ENCODE peak calls at places on chromosomes 12 and 14, in five cellular contexts. One of them, this sample, is unnamed.

GRCh38 chr12:2544213-2544612 is 250.6 kb upstream of the FKBP4 start:
- DNase-seq in stimulated activated CD4-positive, alpha-beta T cell treated with anti-CD3 and anti-CD28 coated beads, TNF-alpha, amount 100 ng/mL, for 24 hours: no peak
- DNase-seq in lower leg skin: no peak
- DNase-seq in mucosa of descending colon: no peak
- DNase-seq in H4: no peak
- DNase-seq in this sample: no peak

GRCh38 chr12:49720214-49720613 is 13.0 kb upstream of the FMNL3 start:
- DNase-seq in stimulated activated CD4-positive, alpha-beta T cell treated with anti-CD3 and anti-CD28 coated beads, TNF-alpha, amount 100 ng/mL, for 24 hours: no peak
- DNase-seq in lower leg skin: no peak
- DNase-seq in H4: no peak
- DNase-seq in mucosa of descending colon: no peak
- DNase-seq in this sample: no peak

GRCh38 chr12:118036672-118037411 is 20.3 kb downstream of the RFC5 start:
- DNase-seq in stimulated activated CD4-positive, alpha-beta T cell treated with anti-CD3 and anti-CD28 coated beads, TNF-alpha, amount 100 ng/mL, for 24 hours: no peak
- DNase-seq in lower leg skin: no peak
- DNase-seq in mucosa of descending colon: no peak
- DNase-seq in H4: no peak
- DNase-seq in this sample: no peak

GRCh38 chr14:77028384-77029246 is at the start of gene IRF2BPL:
- DNase-seq in stimulated activated CD4-positive, alpha-beta T cell treated with anti-CD3 and anti-CD28 coated beads, TNF-alpha, amount 100 ng/mL, for 24 hours: peak
- DNase-seq in lower leg skin: peak
- DNase-seq in H4: peak
- DNase-seq in mucosa of descending colon: peak
- DNase-seq in this sample: peak

GRCh38 chr14:61140271-61140670 is 140.9 kb downstream of the TMEM30B start:
- DNase-seq in stimulated activated CD4-positive, alpha-beta T cell treated with anti-CD3 and anti-CD28 coated beads, TNF-alpha, amount 100 ng/mL, for 24 hours: no peak
- DNase-seq in mucosa of descending colon: no peak
- DNase-seq in lower leg skin: no peak
- DNase-seq in H4: no peak
- DNase-seq in this sample: no peak

GRCh38 chr14:64880382-64881121 is 845 bp upstream of the SPTB start:
- DNase-seq in mucosa of descending colon: peak
- DNase-seq in H4: no peak
- DNase-seq in lower leg skin: peak
- DNase-seq in stimulated activated CD4-positive, alpha-beta T cell treated with anti-CD3 and anti-CD28 coated beads, TNF-alpha, amount 100 ng/mL, for 24 hours: peak
- DNase-seq in this sample: peak

GRCh38 chr14:70907996-70908917 is 998 bp downstream of the PCNX1 start:
- DNase-seq in stimulated activated CD4-positive, alpha-beta T cell treated with anti-CD3 and anti-CD28 coated beads, TNF-alpha, amount 100 ng/mL, for 24 hours: peak
- DNase-seq in mucosa of descending colon: peak
- DNase-seq in H4: no peak
- DNase-seq in lower leg skin: peak
- DNase-seq in this sample: peak

GRCh38 chr12:116615141-116615861 is 56.1 kb downstream of the MAP1LC3B2 start:
- DNase-seq in lower leg skin: no peak
- DNase-seq in H4: no peak
- DNase-seq in stimulated activated CD4-positive, alpha-beta T cell treated with anti-CD3 and anti-CD28 coated beads, TNF-alpha, amount 100 ng/mL, for 24 hours: no peak
- DNase-seq in mucosa of descending colon: no peak
- DNase-seq in this sample: no peak

GRCh38 chr14:61565836-61566536 is 129.3 kb upstream of the HIF1A start:
- DNase-seq in lower leg skin: no peak
- DNase-seq in stimulated activated CD4-positive, alpha-beta T cell treated with anti-CD3 and anti-CD28 coated beads, TNF-alpha, amount 100 ng/mL, for 24 hours: no peak
- DNase-seq in mucosa of descending colon: no peak
- DNase-seq in H4: no peak
- DNase-seq in this sample: no peak

GRCh38 chr12:107200394-107200793 is 107.0 kb upstream of the CRY1 start:
- DNase-seq in stimulated activated CD4-positive, alpha-beta T cell treated with anti-CD3 and anti-CD28 coated beads, TNF-alpha, amount 100 ng/mL, for 24 hours: no peak
- DNase-seq in H4: peak
- DNase-seq in mucosa of descending colon: no peak
- DNase-seq in lower leg skin: no peak
- DNase-seq in this sample: no peak

GRCh38 chr14:53942970-53943750 is 13.5 kb downstream of the BMP4 start:
- DNase-seq in H4: no peak
- DNase-seq in lower leg skin: no peak
- DNase-seq in stimulated activated CD4-positive, alpha-beta T cell treated with anti-CD3 and anti-CD28 coated beads, TNF-alpha, amount 100 ng/mL, for 24 hours: no peak
- DNase-seq in mucosa of descending colon: no peak
- DNase-seq in this sample: no peak

GRCh38 chr14:92647499-92648279 is 100.7 kb downstream of the LGMN start:
- DNase-seq in lower leg skin: no peak
- DNase-seq in mucosa of descending colon: no peak
- DNase-seq in stimulated activated CD4-positive, alpha-beta T cell treated with anti-CD3 and anti-CD28 coated beads, TNF-alpha, amount 100 ng/mL, for 24 hours: no peak
- DNase-seq in H4: no peak
- DNase-seq in this sample: no peak

GRCh38 chr14:95359974-95360826 is 40.5 kb upstream of the CLMN start:
- DNase-seq in H4: no peak
- DNase-seq in lower leg skin: no peak
- DNase-seq in mucosa of descending colon: no peak
- DNase-seq in stimulated activated CD4-positive, alpha-beta T cell treated with anti-CD3 and anti-CD28 coated beads, TNF-alpha, amount 100 ng/mL, for 24 hours: no peak
- DNase-seq in this sample: peak

GRCh38 chr14:90632451-90632850 is 183.8 kb downstream of the TTC7B start:
- DNase-seq in mucosa of descending colon: no peak
- DNase-seq in stimulated activated CD4-positive, alpha-beta T cell treated with anti-CD3 and anti-CD28 coated beads, TNF-alpha, amount 100 ng/mL, for 24 hours: no peak
- DNase-seq in lower leg skin: no peak
- DNase-seq in H4: no peak
- DNase-seq in this sample: no peak

GRCh38 chr12:32666018-32666417 is 13.1 kb upstream of the DNM1L start:
- DNase-seq in H4: no peak
- DNase-seq in mucosa of descending colon: no peak
- DNase-seq in lower leg skin: no peak
- DNase-seq in stimulated activated CD4-positive, alpha-beta T cell treated with anti-CD3 and anti-CD28 coated beads, TNF-alpha, amount 100 ng/mL, for 24 hours: no peak
- DNase-seq in this sample: no peak

GRCh38 chr12:107320929-107321618 is 227.7 kb upstream of the CRY1 start:
- DNase-seq in H4: no peak
- DNase-seq in mucosa of descending colon: peak
- DNase-seq in lower leg skin: peak
- DNase-seq in stimulated activated CD4-positive, alpha-beta T cell treated with anti-CD3 and anti-CD28 coated beads, TNF-alpha, amount 100 ng/mL, for 24 hours: peak
- DNase-seq in this sample: no peak

GRCh38 chr12:65106948-65107347 is 14.2 kb downstream of the WIF1 start:
- DNase-seq in stimulated activated CD4-positive, alpha-beta T cell treated with anti-CD3 and anti-CD28 coated beads, TNF-alpha, amount 100 ng/mL, for 24 hours: no peak
- DNase-seq in lower leg skin: no peak
- DNase-seq in H4: no peak
- DNase-seq in mucosa of descending colon: no peak
- DNase-seq in this sample: no peak

GRCh38 chr14:88765130-88765529 is 27.6 kb downstream of the EML5 start:
- DNase-seq in lower leg skin: no peak
- DNase-seq in H4: peak
- DNase-seq in mucosa of descending colon: no peak
- DNase-seq in stimulated activated CD4-positive, alpha-beta T cell treated with anti-CD3 and anti-CD28 coated beads, TNF-alpha, amount 100 ng/mL, for 24 hours: no peak
- DNase-seq in this sample: no peak

GRCh38 chr14:77199590-77199989 is 18.0 kb downstream of the TMEM63C start:
- DNase-seq in lower leg skin: no peak
- DNase-seq in H4: no peak
- DNase-seq in mucosa of descending colon: no peak
- DNase-seq in stimulated activated CD4-positive, alpha-beta T cell treated with anti-CD3 and anti-CD28 coated beads, TNF-alpha, amount 100 ng/mL, for 24 hours: no peak
- DNase-seq in this sample: no peak

GRCh38 chr12:57237952-57238853 is 8.7 kb downstream of the SHMT2 start:
- DNase-seq in lower leg skin: no peak
- DNase-seq in H4: no peak
- DNase-seq in stimulated activated CD4-positive, alpha-beta T cell treated with anti-CD3 and anti-CD28 coated beads, TNF-alpha, amount 100 ng/mL, for 24 hours: no peak
- DNase-seq in mucosa of descending colon: peak
- DNase-seq in this sample: no peak

GRCh38 chr14:28242895-28243294 is 523.7 kb upstream of the FOXG1 start:
- DNase-seq in lower leg skin: no peak
- DNase-seq in H4: no peak
- DNase-seq in mucosa of descending colon: no peak
- DNase-seq in stimulated activated CD4-positive, alpha-beta T cell treated with anti-CD3 and anti-CD28 coated beads, TNF-alpha, amount 100 ng/mL, for 24 hours: no peak
- DNase-seq in this sample: no peak

GRCh38 chr12:76763746-76764675 is at the start of gene ZDHHC17:
- DNase-seq in stimulated activated CD4-positive, alpha-beta T cell treated with anti-CD3 and anti-CD28 coated beads, TNF-alpha, amount 100 ng/mL, for 24 hours: peak
- DNase-seq in lower leg skin: peak
- DNase-seq in mucosa of descending colon: peak
- DNase-seq in H4: peak
- DNase-seq in this sample: peak

This sample was measured in right lobe of liver.